ENCODE peak calls at places on chromosomes 5 and 9, in six cellular contexts. F, W, T, A, G and R are unnamed samples.

GRCh38 chr5:119083679-119084078 is 12.8 kb downstream of the DMXL1 start:
- DNase-seq in F (no peak), G (no peak), T (no peak), W (no peak), A (no peak), R (no peak)

GRCh38 chr5:154727361-154727760 is 27.8 kb upstream of the LARP1 start:
- DNase-seq in T (no peak), G (no peak), W (no peak), A (no peak), F (no peak), R (no peak)

GRCh38 chr9:14323969-14324366 is 10.0 kb upstream of the NFIB start:
- DNase-seq in A (no peak), F (no peak), G (no peak), W (no peak), T (no peak), R (no peak)

GRCh38 chr9:97526895-97527575 is 25.6 kb downstream of the TMOD1 start:
- DNase-seq in F (no peak), A (no peak), W (no peak), G (no peak), T (no peak), R (no peak)

GRCh38 chr9:113596616-113597320 is 133.2 kb downstream of the RGS3 start:
- DNase-seq in G (no peak), F (no peak), A (no peak), W (no peak), T (no peak), R (no peak)

GRCh38 chr5:170945275-170945674 is 83.5 kb downstream of the RANBP17 start:
- DNase-seq in G (no peak), F (no peak), W (no peak), A (no peak), T (no peak), R (no peak)

GRCh38 chr5:83426855-83427254 is 44.7 kb upstream of the VCAN start:
- DNase-seq in W (no peak), A (no peak), G (no peak), T (no peak), F (no peak), R (no peak)

GRCh38 chr9:106682420-106682819 is 180.5 kb upstream of the ZNF462 start:
- DNase-seq in G (peak; percentile 85), F (no peak), A (no peak), T (no peak), W (no peak), R (peak; percentile 81)

GRCh38 chr9:97307091-97307490 is 368 bp upstream of the CCDC180 start:
- DNase-seq in A (peak; percentile 57), T (peak; percentile 97), G (peak; percentile 96), W (peak; percentile 84), F (peak; percentile 97), R (peak; percentile 95)

GRCh38 chr9:112218908-112219307 is 43.8 kb upstream of the SUSD1 start:
- DNase-seq in F (no peak), A (no peak), G (no peak), T (no peak), W (no peak), R (no peak)

GRCh38 chr5:83029912-83030311 is 47.3 kb downstream of the TMEM167A start:
- DNase-seq in F (no peak), W (no peak), A (peak; percentile 80), T (no peak), G (peak; percentile 26), R (peak; percentile 85)

GRCh38 chr9:135703726-135704125 is 1.7 kb downstream of the KCNT1 start:
- DNase-seq in T (peak; percentile 61), W (no peak), A (no peak), G (peak; percentile 67), F (peak; percentile 68), R (no peak)

GRCh38 chr9:114850871-114851270 is 45.0 kb upstream of the TNFSF15 start:
- DNase-seq in W (no peak), T (no peak), F (no peak), G (peak; percentile 37), A (peak; percentile 11), R (no peak)

GRCh38 chr9:114616684-114617520 is 5.8 kb downstream of the TMEM268 start:
- DNase-seq in F (no peak), A (no peak), G (no peak), T (no peak), W (no peak), R (peak; percentile 16)

GRCh38 chr5:169024426-169024825 is 276.5 kb downstream of the SLIT3 start:
- DNase-seq in W (no peak), F (no peak), A (no peak), T (no peak), G (no peak), R (no peak)

GRCh38 chr9:6999788-7000187 is 242.0 kb downstream of the KDM4C start:
- DNase-seq in F (no peak), A (no peak), G (no peak), T (no peak), W (no peak), R (no peak)

GRCh38 chr9:87109851-87110250 is 162.5 kb upstream of the GAS1 start:
- DNase-seq in W (no peak), G (no peak), A (peak; percentile 72), F (no peak), T (no peak), R (no peak)

GRCh38 chr5:61724102-61724501 is 392.0 kb downstream of the ZSWIM6 start:
- DNase-seq in F (no peak), A (no peak), W (no peak), G (no peak), T (no peak), R (no peak)

GRCh38 chr5:57783693-57784092 is 301.1 kb upstream of the ACTBL2 start:
- DNase-seq in W (no peak), F (no peak), A (no peak), G (no peak), T (no peak), R (no peak)

GRCh38 chr9:82202808-82203207 is 214.2 kb downstream of the SPATA31D1 start:
- DNase-seq in W (no peak), G (no peak), F (no peak), A (peak; percentile 81), T (no peak), R (peak; percentile 26)

GRCh38 chr5:141094481-141095262 is at the start of gene PCDHB2:
- DNase-seq in T (peak; percentile 86), W (peak; percentile 80), A (peak; percentile 14), F (peak; percentile 84), G (peak; percentile 97), R (no peak)

GRCh38 chr5:124755565-124755964 is 9.1 kb upstream of the ZNF608 start:
- DNase-seq in F (no peak), T (no peak), W (no peak), A (no peak), G (peak; percentile 61), R (peak; percentile 31)

GRCh38 chr9:37921168-37921510 is 17.2 kb upstream of the SLC25A51 start:
- DNase-seq in F (no peak), A (no peak), T (no peak), W (no peak), G (no peak), R (no peak)

GRCh38 chr9:16727452-16728127 is 142.9 kb downstream of the BNC2 start:
- DNase-seq in W (no peak), F (no peak), T (no peak), A (peak; percentile 39), G (peak; percentile 19), R (no peak)

GRCh38 chr5:107937198-107937597 is 266.5 kb upstream of the EFNA5 start:
- DNase-seq in T (no peak), W (peak; percentile 81), G (peak; percentile 77), A (no peak), F (no peak), R (no peak)

GRCh38 chr5:64929833-64930232 is 161.1 kb downstream of the CWC27 start:
- DNase-seq in T (no peak), A (no peak), F (no peak), G (no peak), W (no peak), R (no peak)

GRCh38 chr9:69143291-69143690 is 30.8 kb upstream of the TJP2 start:
- DNase-seq in W (no peak), T (no peak), G (no peak), A (no peak), F (no peak), R (no peak)

GRCh38 chr5:5483880-5484595 is 61.6 kb downstream of the ICE1 start:
- DNase-seq in F (no peak), A (peak; percentile 52), T (no peak), W (no peak), G (peak; percentile 9), R (peak; percentile 45)

GRCh38 chr5:16992006-16992405 is 55.9 kb upstream of the MYO10 start:
- DNase-seq in T (no peak), W (no peak), F (no peak), A (peak; percentile 71), G (no peak), R (no peak)

GRCh38 chr9:68750786-68751185 is 45.7 kb downstream of the PIP5K1B start:
- DNase-seq in G (peak; percentile 59), W (no peak), A (no peak), T (no peak), F (no peak), R (no peak)

GRCh38 chr9:127794001-127794791 is 8.4 kb downstream of the CDK9 start:
- DNase-seq in T (no peak), F (no peak), A (no peak), W (no peak), G (no peak), R (no peak)

GRCh38 chr9:127791085-127791484 is 5.3 kb downstream of the CDK9 start:
- DNase-seq in T (no peak), F (no peak), W (no peak), G (no peak), A (no peak), R (no peak)

GRCh38 chr9:127792417-127793031 is 6.7 kb downstream of the CDK9 start:
- DNase-seq in W (no peak), A (no peak), F (no peak), T (no peak), G (no peak), R (no peak)

GRCh38 chr9:127790094-127790855 is 4.4 kb downstream of the CDK9 start:
- DNase-seq in F (no peak), A (no peak), G (no peak), T (no peak), W (no peak), R (no peak)

GRCh38 chr9:127793093-127793708 is 7.4 kb downstream of the CDK9 start:
- DNase-seq in W (no peak), A (peak; percentile 62), T (no peak), G (no peak), F (no peak), R (no peak)
- H3K4ac ChIP-seq in W (no peak overlapping the region), A (peak overlapping the region; percentile 20), T (no peak overlapping the region), G (no peak overlapping the region), F (no peak overlapping the region), R (no peak overlapping the region)

GRCh38 chr5:33827335-33827734 is 64.5 kb downstream of the ADAMTS12 start:
- DNase-seq in W (no peak), T (no peak), G (no peak), A (no peak), F (no peak), R (no peak)
- H3K4me2 ChIP-seq in W (no peak overlapping the region), T (no peak overlapping the region), G (no peak overlapping the region), A (no peak overlapping the region), F (no peak overlapping the region), R (no peak overlapping the region)

DNA sequence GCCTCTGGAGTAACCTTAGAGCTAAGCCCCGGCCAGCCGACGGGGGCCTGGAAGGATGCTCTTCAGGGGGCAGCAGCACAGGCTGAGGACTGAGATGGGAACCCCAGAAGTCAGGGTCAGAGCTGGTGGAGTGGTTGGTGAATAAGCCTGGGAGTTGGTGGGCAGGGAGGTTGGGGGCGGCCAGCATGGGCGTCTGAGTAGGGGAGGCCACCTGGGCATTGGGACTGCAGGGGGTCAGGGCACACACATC is 14.4 kb downstream of the NINJ1 start:
- DNase-seq in A (no peak), F (no peak), T (no peak), G (no peak), W (no peak), R (no peak)
- H3K4ac ChIP-seq in A (peak overlapping the region; percentile 89), F (no peak overlapping the region), T (no peak overlapping the region), G (no peak overlapping the region), W (no peak overlapping the region), R (no peak overlapping the region)

GRCh38 chr5:76694317-76694716 is 21.6 kb upstream of the F2R start:
- DNase-seq in F (no peak), A (no peak), T (no peak), W (no peak), G (no peak), R (no peak)
- H3K4me2 ChIP-seq in F (no peak overlapping the region), A (no peak overlapping the region), T (no peak overlapping the region), W (no peak overlapping the region), G (no peak overlapping the region), R (no peak overlapping the region)